ENCODE peak calls at places on chromosomes 16 and 17, in eight cellular contexts. One of them, this sample, is unnamed.

GRCh38 chr17:39730095-39730921 is at the start of gene MIEN1:
- DNase-seq in thoracic aorta: peak; percentile 64
- DNase-seq in lung: peak; percentile 93
- DNase-seq in heart right ventricle: peak; percentile 95
- DNase-seq in body of pancreas: peak; percentile 93
- DNase-seq in colonic mucosa: peak; percentile 95
- DNase-seq in fibroblast of the aortic adventitia: peak; percentile 77
- DNase-seq in nephron progenitor cell: peak; percentile 96
- DNase-seq in this sample: peak; percentile 55

GRCh38 chr17:56274491-56274890 is 121.2 kb downstream of the ANKFN1 start:
- DNase-seq in thoracic aorta: no peak
- DNase-seq in lung: no peak
- DNase-seq in heart right ventricle: no peak
- DNase-seq in body of pancreas: no peak
- DNase-seq in colonic mucosa: no peak
- DNase-seq in fibroblast of the aortic adventitia: no peak
- DNase-seq in nephron progenitor cell: no peak
- DNase-seq in this sample: no peak

GRCh38 chr16:82625066-82625968 is 1.5 kb upstream of the CDH13 start:
- DNase-seq in thoracic aorta: no peak
- DNase-seq in lung: no peak
- DNase-seq in heart right ventricle: no peak
- DNase-seq in body of pancreas: no peak
- DNase-seq in colonic mucosa: no peak
- DNase-seq in fibroblast of the aortic adventitia: no peak
- DNase-seq in nephron progenitor cell: no peak
- DNase-seq in this sample: no peak

GRCh38 chr17:59287887-59288286 is 43.6 kb upstream of the YPEL2 start:
- DNase-seq in thoracic aorta: no peak
- DNase-seq in lung: no peak
- DNase-seq in heart right ventricle: no peak
- DNase-seq in body of pancreas: no peak
- DNase-seq in colonic mucosa: no peak
- DNase-seq in fibroblast of the aortic adventitia: peak; percentile 4
- DNase-seq in nephron progenitor cell: no peak
- DNase-seq in this sample: no peak

GRCh38 chr17:4179071-4179470 is 36.1 kb downstream of the CYB5D2 start:
- DNase-seq in thoracic aorta: no peak
- DNase-seq in lung: no peak
- DNase-seq in heart right ventricle: no peak
- DNase-seq in body of pancreas: no peak
- DNase-seq in colonic mucosa: no peak
- DNase-seq in fibroblast of the aortic adventitia: no peak
- DNase-seq in nephron progenitor cell: no peak
- DNase-seq in this sample: no peak

GRCh38 chr17:73184133-73184993 is 8.5 kb upstream of the COG1 start:
- DNase-seq in thoracic aorta: no peak
- DNase-seq in lung: no peak
- DNase-seq in heart right ventricle: no peak
- DNase-seq in body of pancreas: no peak
- DNase-seq in colonic mucosa: no peak
- DNase-seq in fibroblast of the aortic adventitia: no peak
- DNase-seq in nephron progenitor cell: no peak
- DNase-seq in this sample: no peak

GRCh38 chr17:51050291-51051033 is 70.2 kb downstream of the SPAG9 start:
- DNase-seq in thoracic aorta: no peak
- DNase-seq in lung: no peak
- DNase-seq in heart right ventricle: no peak
- DNase-seq in body of pancreas: no peak
- DNase-seq in colonic mucosa: no peak
- DNase-seq in fibroblast of the aortic adventitia: no peak
- DNase-seq in nephron progenitor cell: no peak
- DNase-seq in this sample: no peak

GRCh38 chr16:54077412-54077821 is 209.2 kb downstream of the IRX3 start:
- DNase-seq in thoracic aorta: no peak
- DNase-seq in lung: no peak
- DNase-seq in heart right ventricle: no peak
- DNase-seq in body of pancreas: no peak
- DNase-seq in colonic mucosa: no peak
- DNase-seq in fibroblast of the aortic adventitia: peak; percentile 57
- DNase-seq in nephron progenitor cell: no peak
- DNase-seq in this sample: no peak

GRCh38 chr16:69476920-69477418 is 52.5 kb downstream of the CYB5B start:
- DNase-seq in thoracic aorta: no peak
- DNase-seq in lung: no peak
- DNase-seq in heart right ventricle: no peak
- DNase-seq in body of pancreas: no peak
- DNase-seq in colonic mucosa: no peak
- DNase-seq in fibroblast of the aortic adventitia: peak; percentile 86
- DNase-seq in nephron progenitor cell: no peak
- DNase-seq in this sample: no peak

GRCh38 chr17:9056566-9056965 is 35.3 kb downstream of the NTN1 start:
- DNase-seq in thoracic aorta: no peak
- DNase-seq in lung: no peak
- DNase-seq in heart right ventricle: no peak
- DNase-seq in body of pancreas: no peak
- DNase-seq in colonic mucosa: peak; percentile 30
- DNase-seq in fibroblast of the aortic adventitia: no peak
- DNase-seq in nephron progenitor cell: no peak
- DNase-seq in this sample: no peak

GRCh38 chr16:83689385-83689831 is 118.4 kb upstream of the HSBP1 start:
- DNase-seq in thoracic aorta: peak; percentile 37
- DNase-seq in lung: no peak
- DNase-seq in heart right ventricle: no peak
- DNase-seq in body of pancreas: no peak
- DNase-seq in colonic mucosa: no peak
- DNase-seq in fibroblast of the aortic adventitia: peak; percentile 94
- DNase-seq in nephron progenitor cell: no peak
- DNase-seq in this sample: no peak

GRCh38 chr17:57454729-57455062 is 198.4 kb downstream of the MSI2 start:
- DNase-seq in thoracic aorta: no peak
- DNase-seq in lung: no peak
- DNase-seq in heart right ventricle: no peak
- DNase-seq in body of pancreas: no peak
- DNase-seq in colonic mucosa: no peak
- DNase-seq in fibroblast of the aortic adventitia: no peak
- DNase-seq in nephron progenitor cell: no peak
- DNase-seq in this sample: no peak

GRCh38 chr16:77696149-77696548 is 26.2 kb upstream of the NUDT7 start:
- DNase-seq in thoracic aorta: no peak
- DNase-seq in lung: no peak
- DNase-seq in heart right ventricle: no peak
- DNase-seq in body of pancreas: no peak
- DNase-seq in colonic mucosa: no peak
- DNase-seq in fibroblast of the aortic adventitia: no peak
- DNase-seq in nephron progenitor cell: no peak
- DNase-seq in this sample: no peak

GRCh38 chr17:39667262-39668140 is 752 bp upstream of the PNMT start:
- DNase-seq in thoracic aorta: no peak
- DNase-seq in lung: no peak
- DNase-seq in heart right ventricle: peak; percentile 64
- DNase-seq in body of pancreas: peak; percentile 42
- DNase-seq in colonic mucosa: no peak
- DNase-seq in fibroblast of the aortic adventitia: no peak
- DNase-seq in nephron progenitor cell: peak; percentile 44
- DNase-seq in this sample: no peak

GRCh38 chr16:27164280-27164837 is 39.0 kb upstream of the KDM8 start:
- DNase-seq in thoracic aorta: no peak
- DNase-seq in lung: no peak
- DNase-seq in heart right ventricle: no peak
- DNase-seq in body of pancreas: no peak
- DNase-seq in colonic mucosa: no peak
- DNase-seq in fibroblast of the aortic adventitia: peak; percentile 71
- DNase-seq in nephron progenitor cell: no peak
- DNase-seq in this sample: no peak

GRCh38 chr16:89863741-89864391 is 9.5 kb upstream of the TCF25 start:
- DNase-seq in thoracic aorta: no peak
- DNase-seq in lung: peak; percentile 34
- DNase-seq in heart right ventricle: peak; percentile 35
- DNase-seq in body of pancreas: no peak
- DNase-seq in colonic mucosa: no peak
- DNase-seq in fibroblast of the aortic adventitia: peak; percentile 48
- DNase-seq in nephron progenitor cell: no peak
- DNase-seq in this sample: no peak

GRCh38 chr17:47864791-47865216 is 13.8 kb upstream of the SP6 start:
- DNase-seq in thoracic aorta: no peak
- DNase-seq in lung: no peak
- DNase-seq in heart right ventricle: no peak
- DNase-seq in body of pancreas: no peak
- DNase-seq in colonic mucosa: no peak
- DNase-seq in fibroblast of the aortic adventitia: no peak
- DNase-seq in nephron progenitor cell: no peak
- DNase-seq in this sample: no peak

GRCh38 chr17:44898768-44899073 is 524 bp downstream of the EFTUD2 start:
- DNase-seq in thoracic aorta: no peak
- DNase-seq in lung: no peak
- DNase-seq in heart right ventricle: no peak
- DNase-seq in body of pancreas: no peak
- DNase-seq in colonic mucosa: peak; percentile 46
- DNase-seq in fibroblast of the aortic adventitia: no peak
- DNase-seq in nephron progenitor cell: no peak
- DNase-seq in this sample: no peak

GRCh38 chr17:44902135-44902760 is 3.0 kb upstream of the EFTUD2 start:
- DNase-seq in thoracic aorta: no peak
- DNase-seq in lung: no peak
- DNase-seq in heart right ventricle: no peak
- DNase-seq in body of pancreas: no peak
- DNase-seq in colonic mucosa: no peak
- DNase-seq in fibroblast of the aortic adventitia: no peak
- DNase-seq in nephron progenitor cell: no peak
- DNase-seq in this sample: no peak

GRCh38 chr17:44901323-44901965 is 2.2 kb upstream of the EFTUD2 start:
- DNase-seq in thoracic aorta: no peak
- DNase-seq in lung: no peak
- DNase-seq in heart right ventricle: no peak
- DNase-seq in body of pancreas: no peak
- DNase-seq in colonic mucosa: no peak
- DNase-seq in fibroblast of the aortic adventitia: peak; percentile 59
- DNase-seq in nephron progenitor cell: no peak
- DNase-seq in this sample: no peak

GRCh38 chr17:44900894-44901293 is 1.6 kb upstream of the EFTUD2 start:
- DNase-seq in thoracic aorta: no peak
- DNase-seq in lung: no peak
- DNase-seq in heart right ventricle: no peak
- DNase-seq in body of pancreas: no peak
- DNase-seq in colonic mucosa: no peak
- DNase-seq in fibroblast of the aortic adventitia: peak; percentile 89
- DNase-seq in nephron progenitor cell: no peak
- DNase-seq in this sample: no peak

GRCh38 chr17:44899074-44899782 is at the start of gene EFTUD2:
- DNase-seq in thoracic aorta: peak; percentile 64
- DNase-seq in lung: peak; percentile 90
- DNase-seq in heart right ventricle: peak; percentile 93
- DNase-seq in body of pancreas: peak; percentile 94
- DNase-seq in colonic mucosa: peak; percentile 92
- DNase-seq in fibroblast of the aortic adventitia: peak; percentile 91
- DNase-seq in nephron progenitor cell: peak; percentile 90
- DNase-seq in this sample: peak; percentile 66
- TF ChIP-seq CTCF in thoracic aorta: peak; percentile 19
- TF ChIP-seq CTCF in lung: no peak
- TF ChIP-seq CTCF in heart right ventricle: no peak
- TF ChIP-seq CTCF in body of pancreas: no peak
- TF ChIP-seq CTCF in colonic mucosa: no peak
- TF ChIP-seq CTCF in fibroblast of the aortic adventitia: no peak
- TF ChIP-seq CTCF in nephron progenitor cell: no peak
- TF ChIP-seq CTCF in this sample: no peak

GRCh38 chr16:21698169-21699032 is 34.6 kb downstream of the OTOA start:
- DNase-seq in thoracic aorta: no peak
- DNase-seq in lung: no peak
- DNase-seq in heart right ventricle: no peak
- DNase-seq in body of pancreas: no peak
- DNase-seq in colonic mucosa: no peak
- DNase-seq in fibroblast of the aortic adventitia: no peak
- DNase-seq in nephron progenitor cell: no peak
- DNase-seq in this sample: no peak
- TF ChIP-seq CTCF in thoracic aorta: no peak
- TF ChIP-seq CTCF in lung: no peak
- TF ChIP-seq CTCF in heart right ventricle: no peak
- TF ChIP-seq CTCF in body of pancreas: no peak
- TF ChIP-seq CTCF in colonic mucosa: no peak
- TF ChIP-seq CTCF in fibroblast of the aortic adventitia: no peak
- TF ChIP-seq CTCF in nephron progenitor cell: no peak
- TF ChIP-seq CTCF in this sample: no peak

GRCh38 chr16:86812363-86812970 is 234.1 kb downstream of the FOXL1 start:
- DNase-seq in thoracic aorta: no peak
- DNase-seq in lung: no peak
- DNase-seq in heart right ventricle: no peak
- DNase-seq in body of pancreas: no peak
- DNase-seq in colonic mucosa: no peak
- DNase-seq in fibroblast of the aortic adventitia: no peak
- DNase-seq in nephron progenitor cell: no peak
- DNase-seq in this sample: no peak

GRCh38 chr16:86810062-86810461 is 231.7 kb downstream of the FOXL1 start:
- DNase-seq in thoracic aorta: no peak
- DNase-seq in lung: no peak
- DNase-seq in heart right ventricle: no peak
- DNase-seq in body of pancreas: no peak
- DNase-seq in colonic mucosa: no peak
- DNase-seq in fibroblast of the aortic adventitia: no peak
- DNase-seq in nephron progenitor cell: no peak
- DNase-seq in this sample: no peak

GRCh38 chr16:86806838-86807351 is 228.5 kb downstream of the FOXL1 start:
- DNase-seq in thoracic aorta: no peak
- DNase-seq in lung: no peak
- DNase-seq in heart right ventricle: no peak
- DNase-seq in body of pancreas: no peak
- DNase-seq in colonic mucosa: no peak
- DNase-seq in fibroblast of the aortic adventitia: no peak
- DNase-seq in nephron progenitor cell: peak; percentile 73
- DNase-seq in this sample: no peak

GRCh38 chr16:86808863-86809444 is 230.6 kb downstream of the FOXL1 start:
- DNase-seq in thoracic aorta: no peak
- DNase-seq in lung: no peak
- DNase-seq in heart right ventricle: no peak
- DNase-seq in body of pancreas: no peak
- DNase-seq in colonic mucosa: no peak
- DNase-seq in fibroblast of the aortic adventitia: no peak
- DNase-seq in nephron progenitor cell: no peak
- DNase-seq in this sample: no peak

GRCh38 chr16:86809458-86809955 is 231.2 kb downstream of the FOXL1 start:
- DNase-seq in thoracic aorta: no peak
- DNase-seq in lung: no peak
- DNase-seq in heart right ventricle: no peak
- DNase-seq in body of pancreas: no peak
- DNase-seq in colonic mucosa: no peak
- DNase-seq in fibroblast of the aortic adventitia: peak; percentile 78
- DNase-seq in nephron progenitor cell: peak; percentile 23
- DNase-seq in this sample: no peak
- TF ChIP-seq CTCF in thoracic aorta: no peak
- TF ChIP-seq CTCF in lung: no peak
- TF ChIP-seq CTCF in heart right ventricle: no peak
- TF ChIP-seq CTCF in body of pancreas: no peak
- TF ChIP-seq CTCF in colonic mucosa: no peak
- TF ChIP-seq CTCF in fibroblast of the aortic adventitia: peak; percentile 25
- TF ChIP-seq CTCF in nephron progenitor cell: no peak
- TF ChIP-seq CTCF in this sample: no peak

DNA sequence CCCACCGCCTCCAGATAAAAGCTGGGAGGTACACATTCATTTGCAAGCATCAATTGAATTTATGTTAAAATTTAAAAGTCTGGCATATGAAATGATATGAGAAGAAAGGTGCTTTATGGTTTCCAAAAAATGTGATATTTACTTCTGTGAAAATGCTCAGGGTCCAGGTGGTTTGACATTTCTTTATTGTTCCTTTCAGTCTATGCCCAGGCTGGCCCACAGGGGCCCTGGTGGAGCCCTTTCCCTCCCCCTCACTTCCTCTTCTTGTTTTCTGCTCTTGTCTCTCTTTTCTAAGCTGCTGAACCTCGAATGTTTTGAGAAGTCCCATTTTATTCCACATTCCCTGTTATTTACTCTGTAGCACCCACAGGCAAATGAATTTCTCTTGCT is 127.8 kb downstream of the HS3ST3B1 start:
- DNase-seq in thoracic aorta: no peak
- DNase-seq in lung: no peak
- DNase-seq in heart right ventricle: no peak
- DNase-seq in body of pancreas: no peak
- DNase-seq in colonic mucosa: no peak
- DNase-seq in fibroblast of the aortic adventitia: no peak
- DNase-seq in nephron progenitor cell: no peak
- DNase-seq in this sample: no peak
- TF ChIP-seq CTCF in thoracic aorta: no peak
- TF ChIP-seq CTCF in lung: no peak
- TF ChIP-seq CTCF in heart right ventricle: peak; percentile 16
- TF ChIP-seq CTCF in body of pancreas: no peak
- TF ChIP-seq CTCF in colonic mucosa: no peak
- TF ChIP-seq CTCF in fibroblast of the aortic adventitia: no peak
- TF ChIP-seq CTCF in nephron progenitor cell: no peak
- TF ChIP-seq CTCF in this sample: no peak